ENCODE peak calls at places on chromosomes 5 and 9, in six cellular contexts. P is GM23248, V is gastrocnemius medialis, T is activated T-cell treated with anti-CD3 and anti-CD28 coated beads for 1 hour, W is NCI-H1417 treated with DMSO at 0.1 percent for 48 hours, C is GDM1. J is an unnamed sample.

GRCh38 chr9:79962836-79963235 is 391.1 kb downstream of the TLE4 start:
- DNase-seq in P (no peak), V (no peak), C (no peak), T (no peak), W (no peak), J (no peak)

GRCh38 chr9:93891050-93891449 is 64.1 kb downstream of the BARX1 start:
- DNase-seq in W (no peak), T (no peak), V (no peak), C (no peak), P (no peak), J (no peak)

GRCh38 chr9:4334439-4334838 is 34.6 kb upstream of the GLIS3 start:
- DNase-seq in T (no peak), C (no peak), P (peak), W (peak), V (peak), J (peak)

GRCh38 chr5:98497391-98497790 is 276.1 kb upstream of the RGMB start:
- DNase-seq in V (no peak), W (no peak), T (no peak), C (no peak), P (peak), J (no peak)

GRCh38 chr5:169914766-169915165 is 65.5 kb downstream of the INSYN2B start:
- DNase-seq in C (no peak), W (no peak), P (peak), V (peak), T (no peak), J (no peak)

GRCh38 chr9:97905228-97905627 is 17.1 kb downstream of the TRMO start:
- DNase-seq in W (no peak), V (no peak), T (no peak), P (no peak), C (peak), J (no peak)

GRCh38 chr9:127509261-127509954 is 58.1 kb downstream of the LRSAM1 start:
- DNase-seq in P (no peak), V (no peak), W (no peak), C (no peak), T (no peak), J (no peak)

GRCh38 chr5:172490739-172491461 is 36.6 kb upstream of the SH3PXD2B start:
- DNase-seq in T (no peak), P (no peak), V (no peak), C (no peak), W (no peak), J (no peak)

GRCh38 chr9:19894975-19895374 is 106.1 kb upstream of the SLC24A2 start:
- DNase-seq in C (no peak), T (no peak), V (no peak), W (no peak), P (peak), J (no peak)

GRCh38 chr9:113772121-113772885 is 103.8 kb upstream of the ZNF618 start:
- DNase-seq in V (no peak), T (no peak), C (no peak), P (peak), W (no peak), J (no peak)

GRCh38 chr5:116130471-116130870 is 45.6 kb downstream of the COMMD10 start:
- DNase-seq in C (no peak), T (no peak), V (no peak), P (peak), W (no peak), J (peak)

GRCh38 chr5:8306289-8306688 is 437.3 kb downstream of the MTRR start:
- DNase-seq in C (no peak), P (no peak), W (no peak), T (no peak), V (no peak), J (no peak)

GRCh38 chr5:159324097-159324760 is 6.1 kb downstream of the IL12B start:
- DNase-seq in P (peak), V (no peak), C (no peak), T (no peak), W (no peak), J (peak)

GRCh38 chr5:122180146-122180712 is 50.9 kb downstream of the ZNF474 start:
- DNase-seq in V (no peak), T (no peak), C (no peak), P (no peak), W (no peak), J (peak)

GRCh38 chr5:112546946-112547647 is 128.0 kb upstream of the EPB41L4A start:
- DNase-seq in C (no peak), W (no peak), P (no peak), V (no peak), T (no peak), J (no peak)

GRCh38 chr9:27181381-27181780 is 72.4 kb downstream of the TEK start:
- DNase-seq in T (no peak), V (no peak), C (no peak), W (no peak), P (peak), J (peak)

GRCh38 chr5:177611446-177612214 is 11.7 kb downstream of the B4GALT7 start:
- DNase-seq in P (no peak), W (no peak), T (no peak), V (no peak), C (no peak), J (no peak)

GRCh38 chr5:173825215-173825865 is 62.8 kb upstream of the CPEB4 start:
- DNase-seq in C (no peak), W (no peak), P (peak), V (no peak), T (no peak), J (no peak)

GRCh38 chr5:152329896-152330295 is 75.2 kb downstream of the NMUR2 start:
- DNase-seq in V (no peak), W (no peak), P (no peak), C (no peak), T (no peak), J (no peak)

GRCh38 chr5:3594514-3595101 is 1.0 kb upstream of the IRX1 start:
- DNase-seq in P (peak), W (no peak), T (no peak), C (no peak), V (no peak), J (peak)

GRCh38 chr5:24094081-24094480 is 550.7 kb downstream of the CDH10 start:
- DNase-seq in T (no peak), V (no peak), P (no peak), C (no peak), W (no peak), J (no peak)

GRCh38 chr9:112582863-112583262 is 96.2 kb downstream of the KIAA1958 start:
- DNase-seq in V (no peak), W (no peak), P (no peak), C (no peak), T (no peak), J (no peak)

GRCh38 chr5:2176581-2176980 is 293.9 kb upstream of the IRX4 start:
- DNase-seq in W (no peak), C (no peak), P (no peak), V (no peak), T (no peak), J (peak)

GRCh38 chr5:159817262-159818029 is 98.8 kb upstream of the ADRA1B start:
- DNase-seq in W (no peak), V (no peak), P (peak), T (no peak), C (no peak), J (peak)

GRCh38 chr5:159097461-159098284 is 2.0 kb downstream of the EBF1 start:
- DNase-seq in W (no peak), V (no peak), C (no peak), P (peak), T (no peak), J (no peak)

GRCh38 chr5:128290152-128290858 is 206.7 kb downstream of the SLC12A2 start:
- DNase-seq in P (peak), V (no peak), W (no peak), T (no peak), C (no peak), J (no peak)

GRCh38 chr5:1285883-1286291 is 9.0 kb downstream of the TERT start:
- DNase-seq in V (no peak), T (no peak), C (no peak), P (no peak), W (no peak), J (no peak)

GRCh38 chr5:63564789-63565188 is 397.5 kb downstream of the HTR1A start:
- DNase-seq in W (no peak), P (no peak), C (no peak), V (no peak), T (no peak), J (no peak)

GRCh38 chr5:128276537-128277216 is 193.1 kb downstream of the SLC12A2 start:
- DNase-seq in P (peak), V (no peak), C (no peak), T (no peak), W (no peak), J (peak)

GRCh38 chr5:180704362-180704761 is 35.5 kb downstream of the OR2Y1 start:
- DNase-seq in C (no peak), P (peak), W (no peak), V (no peak), T (no peak), J (peak)

J was measured in foreskin keratinocyte.